ENCODE peak calls at places on chromosomes 12 and 14, in eight cellular contexts. J, H, M, K, F, G, T and I are unnamed samples.

GRCh38 chr14:93005135-93005813 is 82.3 kb downstream of the CHGA start:
- DNase-seq in J (no peak), H (no peak), M (no peak), K (no peak), F (no peak), G (no peak), T (no peak), I (no peak)

GRCh38 chr12:6942331-6942665 is 1.3 kb upstream of the RNU7-1 start:
- DNase-seq in J (no peak), H (peak; percentile 45), M (no peak), K (no peak), F (no peak), G (no peak), T (no peak), I (no peak)

GRCh38 chr12:2624543-2625266 is 170.1 kb upstream of the FKBP4 start:
- DNase-seq in J (peak; percentile 73), H (no peak), M (peak; percentile 87), K (no peak), F (peak; percentile 59), G (peak; percentile 56), T (no peak), I (no peak)

GRCh38 chr12:43957732-43958131 is 121.9 kb downstream of the TMEM117 start:
- DNase-seq in J (peak; percentile 41), H (no peak), M (no peak), K (no peak), F (peak; percentile 67), G (peak; percentile 38), T (peak; percentile 53), I (peak; percentile 47)

GRCh38 chr12:19222566-19222965 is 93.0 kb downstream of the PLEKHA5 start:
- DNase-seq in J (no peak), H (no peak), M (no peak), K (no peak), F (no peak), G (no peak), T (no peak), I (no peak)

GRCh38 chr12:7068240-7068993 is 7.9 kb downstream of the C1S start:
- DNase-seq in J (no peak), H (no peak), M (no peak), K (peak; percentile 48), F (peak; percentile 24), G (no peak), T (no peak), I (no peak)

GRCh38 chr12:15186593-15186992 is 34.6 kb downstream of the RERG start:
- DNase-seq in J (no peak), H (no peak), M (no peak), K (no peak), F (no peak), G (no peak), T (no peak), I (no peak)

GRCh38 chr12:65656904-65657351 is 167.4 kb upstream of the HMGA2 start:
- DNase-seq in J (no peak), H (no peak), M (no peak), K (no peak), F (peak; percentile 99), G (peak; percentile 42), T (peak; percentile 6), I (no peak)

GRCh38 chr14:104394606-104394910 is 185.0 kb upstream of the C14orf180 start:
- DNase-seq in J (no peak), H (no peak), M (peak; percentile 17), K (peak; percentile 10), F (no peak), G (no peak), T (no peak), I (no peak)

GRCh38 chr14:37434867-37435266 is 160.2 kb downstream of the FOXA1 start:
- DNase-seq in J (no peak), H (no peak), M (no peak), K (no peak), F (no peak), G (no peak), T (no peak), I (no peak)

GRCh38 chr12:65055874-65056273 is 65.2 kb downstream of the WIF1 start:
- DNase-seq in J (no peak), H (no peak), M (peak; percentile 50), K (no peak), F (no peak), G (no peak), T (no peak), I (no peak)

GRCh38 chr12:94074216-94074969 is 74.0 kb upstream of the PLXNC1 start:
- DNase-seq in J (no peak), H (no peak), M (no peak), K (peak; percentile 45), F (no peak), G (no peak), T (no peak), I (no peak)

GRCh38 chr12:124853781-124854636 is 9.7 kb downstream of the SCARB1 start:
- DNase-seq in J (no peak), H (no peak), M (no peak), K (no peak), F (no peak), G (no peak), T (no peak), I (no peak)

GRCh38 chr12:4245446-4245845 is 28.1 kb upstream of the CCND2 start:
- DNase-seq in J (no peak), H (no peak), M (no peak), K (no peak), F (no peak), G (no peak), T (no peak), I (no peak)

GRCh38 chr12:57545809-57546437 is 1.1 kb downstream of the DCTN2 start:
- DNase-seq in J (no peak), H (no peak), M (no peak), K (no peak), F (peak; percentile 12), G (peak; percentile 35), T (no peak), I (no peak)

GRCh38 chr14:61636792-61637191 is 58.5 kb upstream of the HIF1A start:
- DNase-seq in J (no peak), H (no peak), M (no peak), K (no peak), F (no peak), G (no peak), T (no peak), I (no peak)

GRCh38 chr14:61640834-61641170 is 54.5 kb upstream of the HIF1A start:
- DNase-seq in J (no peak), H (no peak), M (no peak), K (no peak), F (no peak), G (no peak), T (no peak), I (no peak)

GRCh38 chr14:61640158-61640833 is 55.0 kb upstream of the HIF1A start:
- DNase-seq in J (no peak), H (no peak), M (no peak), K (peak; percentile 19), F (no peak), G (no peak), T (no peak), I (no peak)

GRCh38 chr14:61636291-61636690 is 59.0 kb upstream of the HIF1A start:
- DNase-seq in J (no peak), H (no peak), M (no peak), K (no peak), F (no peak), G (no peak), T (no peak), I (no peak)

DNA sequence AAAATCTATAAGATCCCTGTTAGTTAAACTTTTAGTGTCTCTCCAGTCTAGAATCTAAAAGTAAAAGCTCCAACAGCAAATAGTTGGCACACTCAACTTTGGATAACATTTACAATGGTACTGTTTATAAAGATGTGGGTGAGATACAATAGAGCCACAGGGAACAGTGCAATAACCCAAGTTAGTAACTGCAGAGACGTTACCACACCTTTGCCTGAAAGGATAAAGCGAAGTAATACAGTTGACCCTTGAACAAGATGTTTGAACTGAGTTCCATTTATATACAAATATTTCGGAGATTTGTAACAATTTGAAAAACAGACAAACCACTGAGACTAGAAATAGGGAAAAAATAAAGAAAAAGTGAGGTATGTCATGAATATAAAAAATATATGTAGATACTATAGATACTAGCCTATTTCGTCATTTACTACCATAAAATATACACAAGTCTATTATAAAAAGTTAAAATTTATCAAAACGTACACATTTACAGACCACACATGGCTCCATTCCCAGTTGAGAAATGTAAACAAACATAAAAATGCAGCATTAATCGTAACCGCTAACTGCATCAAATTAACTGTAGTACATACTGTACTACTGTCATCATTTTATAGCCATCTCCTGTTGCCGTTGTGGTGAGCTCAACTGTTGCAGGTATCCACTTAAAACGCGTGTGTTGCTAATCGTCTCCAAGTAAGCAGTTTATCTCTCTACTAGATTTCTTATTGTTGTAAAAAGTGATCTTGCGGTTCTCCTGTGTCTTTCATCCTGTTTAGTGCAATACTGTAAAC is 56.5 kb upstream of the HIF1A start:
- DNase-seq in J (no peak), H (no peak), M (no peak), K (no peak), F (peak; percentile 30), G (no peak), T (no peak), I (no peak)
- TF ChIP-seq CTCF in J (no peak), H (no peak), M (no peak), K (no peak), F (no peak), G (no peak), T (no peak), I (no peak)

GRCh38 chr12:83261998-83262397 is 575.3 kb downstream of the TMTC2 start:
- DNase-seq in J (no peak), H (no peak), M (no peak), K (no peak), F (no peak), G (no peak), T (no peak), I (no peak)
- TF ChIP-seq CTCF in J (no peak), H (no peak), M (peak; percentile 58), K (no peak), F (no peak), G (no peak), T (no peak), I (no peak)

GRCh38 chr12:47904647-47905312 is at the start of gene VDR:
- DNase-seq in J (peak; percentile 66), H (peak; percentile 89), M (peak; percentile 99), K (peak; percentile 70), F (peak; percentile 65), G (peak; percentile 81), T (peak; percentile 91), I (peak; percentile 92)
- TF ChIP-seq CTCF in J (no peak), H (no peak), M (peak; percentile 33), K (peak; percentile 19), F (peak; percentile 31), G (peak; percentile 31), T (no peak), I (peak; percentile 19)

GRCh38 chr12:104632724-104633181 is 176.0 kb downstream of the CHST11 start:
- DNase-seq in J (no peak), H (no peak), M (no peak), K (no peak), F (peak; percentile 67), G (no peak), T (no peak), I (no peak)
- TF ChIP-seq CTCF in J (no peak), H (no peak), M (no peak), K (no peak), F (no peak), G (no peak), T (no peak), I (no peak)

DNA sequence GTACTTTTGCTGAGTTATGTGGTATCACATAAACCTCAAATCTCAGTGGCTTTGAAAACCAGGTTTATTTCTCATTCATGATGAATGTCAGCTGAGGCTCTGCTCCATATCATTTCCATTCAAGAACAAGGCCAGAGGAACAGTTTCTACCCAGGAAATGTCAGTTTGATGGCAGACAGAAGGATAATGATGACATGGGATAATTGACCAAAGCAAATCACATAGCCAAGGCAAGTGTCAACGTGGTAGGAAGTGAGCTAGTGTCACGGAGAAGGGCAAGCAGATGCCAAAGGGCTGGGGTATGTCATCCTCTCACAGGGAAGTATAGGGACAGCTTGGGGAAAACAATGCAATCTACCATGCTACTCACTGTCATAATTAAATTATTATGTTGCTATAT is 12.3 kb upstream of the PDE3A start:
- DNase-seq in J (no peak), H (no peak), M (no peak), K (no peak), F (no peak), G (no peak), T (no peak), I (no peak)
- TF ChIP-seq CTCF in J (no peak), H (no peak), M (no peak), K (no peak), F (no peak), G (no peak), T (no peak), I (no peak)